ENCODE peak calls at places on chromosome 14, in ten cellular contexts. B is lower leg skin, G is H9, K is IMR-90, O is spleen, M is HFFc6, S is fibroblast of lung, C is AG10803, A is bronchial epithelial cell, E is nephron progenitor cell. L is an unnamed sample.

GRCh38 chr14:103091041-103091882 is 3.3 kb upstream of the EXOC3L4 start:
- DNase-seq in M (no peak), B (no peak), S (peak), O (peak), G (peak), C (peak), A (no peak), E (peak), K (peak), L (no peak)

GRCh38 chr14:47660158-47660557 is 15.2 kb downstream of the MDGA2 start:
- DNase-seq in E (no peak), G (no peak), A (no peak), B (no peak), M (no peak), C (no peak), O (no peak), K (no peak), S (no peak), L (no peak)

GRCh38 chr14:103401223-103402214 is 16.3 kb downstream of the MARK3 start:
- DNase-seq in K (peak), E (peak), M (peak), O (no peak), B (no peak), A (peak), C (peak), G (no peak), S (peak), L (no peak)

GRCh38 chr14:54435500-54435981 is 5.6 kb downstream of the CNIH1 start:
- DNase-seq in M (peak), B (no peak), G (no peak), O (no peak), C (peak), E (no peak), K (peak), A (peak), S (peak), L (no peak)

GRCh38 chr14:66045572-66046021 is 440.6 kb upstream of the CCDC196 start:
- DNase-seq in S (no peak), B (no peak), C (peak), E (no peak), A (peak), O (no peak), M (no peak), K (no peak), G (no peak), L (no peak)

GRCh38 chr14:94123868-94124267 is 5.5 kb downstream of the IFI27L2 start:
- DNase-seq in S (no peak), E (no peak), B (peak), K (no peak), A (no peak), C (no peak), G (peak), M (no peak), O (no peak), L (no peak)

GRCh38 chr14:91614187-91614586 is 104.1 kb upstream of the PPP4R3A start:
- DNase-seq in A (peak), G (no peak), O (no peak), M (no peak), K (peak), C (no peak), S (no peak), E (no peak), B (no peak), L (no peak)

GRCh38 chr14:64786296-64787149 is 82.3 kb downstream of the PLEKHG3 start:
- DNase-seq in G (no peak), A (no peak), O (no peak), C (peak), B (no peak), S (peak), E (no peak), M (no peak), K (peak), L (no peak)

GRCh38 chr14:29321646-29322045 is 555.1 kb downstream of the FOXG1 start:
- DNase-seq in A (peak), G (no peak), M (peak), C (peak), E (no peak), B (no peak), O (no peak), K (peak), S (peak), L (no peak)

GRCh38 chr14:102835959-102836358 is 58.7 kb downstream of the TRAF3 start:
- DNase-seq in A (no peak), E (no peak), S (no peak), O (no peak), G (no peak), K (no peak), M (no peak), B (no peak), C (no peak), L (no peak)

GRCh38 chr14:89466460-89466859 is 49.4 kb upstream of the FOXN3 start:
- DNase-seq in M (no peak), A (no peak), K (no peak), G (no peak), B (no peak), E (no peak), O (peak), C (no peak), S (no peak), L (no peak)

DNA sequence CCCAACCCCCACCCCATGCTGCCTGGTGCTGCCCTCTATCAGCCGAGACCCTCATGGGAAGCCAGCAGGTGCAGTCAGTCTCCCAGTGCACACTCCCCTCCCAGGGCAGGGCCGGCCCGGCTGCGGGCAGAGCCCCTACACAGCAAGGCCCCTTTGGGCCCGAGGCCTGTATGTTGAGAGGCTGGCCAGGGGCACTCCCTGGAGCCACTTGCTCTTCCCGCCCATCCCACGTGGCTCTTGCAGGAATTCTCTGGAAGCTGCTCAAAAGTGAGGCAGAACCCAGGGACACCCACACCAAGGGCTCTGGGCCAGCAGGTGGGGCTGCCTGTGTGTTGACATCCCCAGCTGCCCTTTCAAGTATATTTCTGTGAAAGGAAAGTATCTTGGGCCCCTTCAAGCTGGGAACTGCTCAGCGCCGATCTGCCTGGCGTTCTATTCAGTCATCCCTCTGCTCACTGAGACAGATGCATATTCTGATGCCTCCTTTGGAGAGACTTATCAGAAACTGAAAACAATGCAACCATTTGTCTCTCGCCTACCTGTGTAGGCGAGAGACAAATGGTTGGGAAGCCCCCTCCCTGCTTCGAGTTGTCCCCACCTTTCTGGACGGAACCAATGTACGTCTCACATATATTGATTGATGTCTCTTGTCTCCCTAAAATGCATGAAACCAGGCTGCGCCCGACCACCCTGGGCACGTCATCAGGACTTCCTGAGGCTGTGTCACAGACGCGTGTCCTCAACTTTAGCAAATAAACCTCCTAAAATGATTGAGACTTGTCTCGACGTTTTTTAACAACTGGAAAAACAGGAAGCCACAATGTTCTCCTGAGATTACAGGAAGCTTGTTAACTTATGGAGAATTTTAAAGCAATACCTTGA is 6.0 kb downstream of the GPR132 start:
- DNase-seq in E (no peak), M (no peak), B (no peak), A (peak), C (no peak), G (peak), O (peak), K (no peak), S (no peak), L (no peak)
- TF ChIP-seq CTCF in E (no peak), M (no peak), B (no peak), A (peak), C (no peak), G (peak), O (no peak), K (no peak), S (no peak), L (no peak)

GRCh38 chr14:52473557-52473956 is 78.7 kb downstream of the TXNDC16 start:
- DNase-seq in M (peak), C (peak), B (no peak), A (peak), S (peak), E (no peak), K (peak), G (no peak), O (no peak), L (no peak)
- TF ChIP-seq CTCF in M (peak), C (peak), B (no peak), A (peak), S (no peak), E (peak), K (peak), G (peak), O (peak), L (no peak)

DNA sequence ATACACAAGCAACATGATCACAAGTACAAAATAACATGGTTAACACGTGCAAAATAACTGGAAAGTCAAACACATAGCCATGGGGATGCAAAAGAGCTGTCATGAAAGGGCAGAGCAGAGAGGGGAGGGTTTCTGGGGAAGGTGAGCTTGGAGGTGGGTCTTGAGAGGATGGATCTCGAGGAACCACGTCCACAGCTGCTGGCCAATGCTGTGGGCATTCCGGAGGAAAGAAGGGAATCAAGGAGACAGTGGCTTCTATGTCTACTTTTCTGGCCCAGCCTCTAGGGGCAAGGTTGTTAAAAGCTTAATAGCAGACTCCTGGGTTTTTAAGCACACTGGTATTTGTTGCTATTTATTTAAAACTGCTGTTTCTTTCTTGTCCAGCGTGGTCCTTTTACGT is 8.4 kb upstream of the MYH7 start:
- DNase-seq in G (no peak), O (no peak), E (no peak), M (no peak), C (no peak), S (no peak), B (peak), A (no peak), K (no peak), L (no peak)
- TF ChIP-seq CTCF in G (no peak), O (no peak), E (no peak), M (no peak), C (no peak), S (no peak), B (no peak), A (no peak), K (no peak), L (no peak)

DNA sequence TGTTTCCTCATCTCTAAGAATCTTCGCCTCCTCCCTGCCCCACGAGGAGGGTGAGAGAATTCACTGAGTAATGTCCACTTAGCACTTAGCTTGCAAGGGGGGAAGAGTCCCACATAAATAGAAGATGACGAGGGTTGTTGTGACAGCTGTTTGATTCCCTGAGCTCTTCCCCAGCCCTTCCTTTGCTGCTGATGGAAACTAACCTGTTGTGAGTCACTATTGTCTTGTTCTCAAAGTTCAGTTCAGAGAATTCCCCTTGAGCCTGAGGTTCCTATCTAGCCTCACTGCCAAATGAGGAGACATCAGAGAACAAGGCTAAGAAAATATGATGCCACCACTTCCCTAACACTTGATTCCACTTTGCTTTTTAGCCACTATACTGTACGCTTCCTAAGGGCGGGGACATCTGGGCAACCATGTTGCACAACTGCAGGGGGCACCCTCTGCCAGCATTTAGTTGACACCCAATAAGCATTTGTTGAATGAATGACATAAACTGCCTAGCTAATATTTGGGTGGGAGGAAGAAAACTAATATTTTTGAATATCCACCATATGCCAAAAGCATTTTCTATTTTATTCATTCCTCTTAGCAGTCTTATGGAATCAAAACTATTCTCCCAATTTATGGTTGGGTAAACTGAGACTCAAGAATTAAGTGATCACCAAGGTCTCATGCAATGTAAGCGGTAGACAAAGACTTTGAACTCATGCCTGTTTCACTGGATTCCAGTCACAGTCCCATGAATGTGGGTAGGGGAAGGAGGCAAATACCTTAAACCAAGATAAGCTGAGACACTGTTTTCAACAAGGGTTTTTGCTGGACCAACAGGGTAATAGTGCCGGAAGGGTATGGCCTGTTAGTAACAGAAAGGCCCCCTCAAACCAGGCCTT is 77.6 kb downstream of the ZFP36L1 start:
- DNase-seq in C (peak), A (peak), B (peak), G (no peak), K (peak), O (no peak), S (no peak), E (no peak), M (no peak), L (no peak)
- TF ChIP-seq CTCF in C (no peak), A (no peak), B (no peak), G (peak), K (no peak), O (no peak), S (no peak), E (no peak), M (no peak), L (no peak)

L was measured in mesothelial cell of epicardium.